ENCODE peak calls at places on chromosome 2, in nine cellular contexts. N is A549, E is HCT116, H is GM12878, F is lower leg skin, C is adrenal gland, V is body of pancreas, D is HepG2, T is ovary. Z is an unnamed sample.

GRCh38 chr2:207385903-207386302 is 143.9 kb upstream of the CREB1 start:
- DNase-seq in N (no peak), E (no peak), H (no peak), F (no peak), C (no peak), V (no peak), D (no peak), T (no peak), Z (no peak)

GRCh38 chr2:147358375-147358774 is 486.5 kb upstream of the ACVR2A start:
- DNase-seq in N (no peak), E (no peak), H (no peak), F (no peak), C (no peak), V (no peak), D (no peak), T (no peak), Z (no peak)

GRCh38 chr2:96241901-96242611 is 23.7 kb downstream of the TMEM127 start:
- DNase-seq in N (no peak), E (no peak), H (peak), F (peak), C (peak), V (no peak), D (no peak), T (no peak), Z (peak)

GRCh38 chr2:10432315-10433181 is 15.6 kb downstream of the ODC1 start:
- DNase-seq in N (no peak), E (no peak), H (no peak), F (no peak), C (no peak), V (peak), D (no peak), T (no peak), Z (peak)

GRCh38 chr2:230268606-230269222 is 43.2 kb downstream of the SP140 start:
- DNase-seq in N (no peak), E (no peak), H (peak), F (no peak), C (no peak), V (no peak), D (no peak), T (no peak), Z (no peak)

GRCh38 chr2:9951272-9951521 is 296 bp upstream of the GRHL1 start:
- DNase-seq in N (no peak), E (no peak), H (no peak), F (peak), C (no peak), V (no peak), D (no peak), T (no peak), Z (no peak)

GRCh38 chr2:231330311-231330710 is 65.2 kb upstream of the B3GNT7 start:
- DNase-seq in N (no peak), E (no peak), H (no peak), F (peak), C (no peak), V (no peak), D (no peak), T (no peak), Z (no peak)

GRCh38 chr2:231683292-231683898 is 24.9 kb upstream of the PTMA start:
- DNase-seq in N (no peak), E (no peak), H (no peak), F (no peak), C (no peak), V (no peak), D (no peak), T (no peak), Z (no peak)

GRCh38 chr2:238119756-238120462 is 18.6 kb upstream of the KLHL30 start:
- DNase-seq in N (no peak), E (no peak), H (no peak), F (no peak), C (no peak), V (peak), D (no peak), T (no peak), Z (peak)

GRCh38 chr2:233980955-233981555 is 63.9 kb downstream of the TRPM8 start:
- DNase-seq in N (no peak), E (no peak), H (no peak), F (peak), C (no peak), V (no peak), D (no peak), T (no peak), Z (no peak)

GRCh38 chr2:168722592-168722991 is 79.8 kb upstream of the NOSTRIN start:
- DNase-seq in N (no peak), E (no peak), H (no peak), F (no peak), C (peak), V (no peak), D (no peak), T (no peak), Z (no peak)

GRCh38 chr2:217788669-217789002 is 214.2 kb downstream of the TNS1 start:
- DNase-seq in N (no peak), E (no peak), H (no peak), F (no peak), C (no peak), V (no peak), D (no peak), T (peak), Z (no peak)

GRCh38 chr2:7053650-7054262 is 136.5 kb downstream of the RNF144A start:
- DNase-seq in N (no peak), E (no peak), H (no peak), F (peak), C (no peak), V (peak), D (no peak), T (no peak), Z (peak)

GRCh38 chr2:69375494-69376353 is 11.3 kb downstream of the GFPT1 start:
- DNase-seq in N (no peak), E (peak), H (no peak), F (no peak), C (no peak), V (no peak), D (no peak), T (no peak), Z (no peak)

GRCh38 chr2:101546376-101547058 is 71.6 kb upstream of the RFX8 start:
- DNase-seq in N (no peak), E (peak), H (no peak), F (no peak), C (no peak), V (no peak), D (no peak), T (no peak), Z (no peak)

GRCh38 chr2:70516596-70516995 is 37.0 kb downstream of the TGFA start:
- DNase-seq in N (peak), E (no peak), H (peak), F (peak), C (peak), V (no peak), D (no peak), T (no peak), Z (no peak)

GRCh38 chr2:78978340-78978739 is 47.2 kb upstream of the REG3G start:
- DNase-seq in N (no peak), E (no peak), H (no peak), F (no peak), C (no peak), V (no peak), D (no peak), T (no peak), Z (no peak)

GRCh38 chr2:105917216-105917615 is 172.5 kb downstream of the NCK2 start:
- DNase-seq in N (no peak), E (no peak), H (no peak), F (no peak), C (no peak), V (no peak), D (no peak), T (no peak), Z (no peak)

GRCh38 chr2:205822578-205822977 is 140.3 kb downstream of the NRP2 start:
- DNase-seq in N (no peak), E (no peak), H (no peak), F (no peak), C (no peak), V (no peak), D (no peak), T (no peak), Z (no peak)

GRCh38 chr2:48572797-48573196 is 42.8 kb downstream of the STON1 start:
- DNase-seq in N (no peak), E (no peak), H (no peak), F (no peak), C (no peak), V (no peak), D (peak), T (no peak), Z (no peak)

GRCh38 chr2:27849558-27849957 is 40.6 kb downstream of the RBKS start:
- DNase-seq in N (no peak), E (no peak), H (no peak), F (no peak), C (no peak), V (no peak), D (no peak), T (no peak), Z (no peak)

GRCh38 chr2:79887747-79888374 is 375.0 kb downstream of the CTNNA2 start:
- DNase-seq in N (peak), E (peak), H (peak), F (no peak), C (peak), V (peak), D (peak), T (no peak), Z (no peak)

GRCh38 chr2:239341840-239342239 is 59.0 kb downstream of the HDAC4 start:
- DNase-seq in N (no peak), E (no peak), H (no peak), F (peak), C (no peak), V (no peak), D (no peak), T (no peak), Z (no peak)

GRCh38 chr2:175815537-175815936 is 186.5 kb downstream of the LNPK start:
- DNase-seq in N (no peak), E (no peak), H (no peak), F (no peak), C (no peak), V (no peak), D (no peak), T (no peak), Z (no peak)

GRCh38 chr2:71796174-71796592 is 342.8 kb downstream of the DYSF start:
- DNase-seq in N (no peak), E (no peak), H (no peak), F (peak), C (no peak), V (no peak), D (no peak), T (no peak), Z (peak)

GRCh38 chr2:101723366-101724112 is 26.0 kb downstream of the MAP4K4 start:
- DNase-seq in N (no peak), E (no peak), H (no peak), F (no peak), C (no peak), V (no peak), D (no peak), T (no peak), Z (no peak)

GRCh38 chr2:3079959-3080948 is 297.4 kb downstream of the EIPR1 start:
- DNase-seq in N (no peak), E (no peak), H (no peak), F (peak), C (no peak), V (no peak), D (no peak), T (no peak), Z (peak)

GRCh38 chr2:86747708-86748627 is 27.9 kb downstream of the RMND5A start:
- DNase-seq in N (no peak), E (peak), H (no peak), F (no peak), C (no peak), V (no peak), D (peak), T (no peak), Z (no peak)

GRCh38 chr2:147045113-147045512 is 799.7 kb upstream of the ACVR2A start:
- DNase-seq in N (no peak), E (peak), H (peak), F (no peak), C (peak), V (peak), D (peak), T (no peak), Z (no peak)

GRCh38 chr2:26712486-26713465 is 20.3 kb downstream of the KCNK3 start:
- DNase-seq in N (no peak), E (no peak), H (no peak), F (no peak), C (peak), V (peak), D (no peak), T (no peak), Z (no peak)

GRCh38 chr2:176463527-176463926 is 194.3 kb downstream of the MTX2 start:
- DNase-seq in N (no peak), E (no peak), H (no peak), F (no peak), C (no peak), V (no peak), D (no peak), T (no peak), Z (no peak)

GRCh38 chr2:167438206-167438605 is 549.9 kb downstream of the XIRP2 start:
- DNase-seq in N (no peak), E (no peak), H (no peak), F (no peak), C (no peak), V (no peak), D (peak), T (no peak), Z (no peak)

GRCh38 chr2:17106418-17106817 is 411.8 kb downstream of the RAD51AP2 start:
- DNase-seq in N (no peak), E (no peak), H (no peak), F (no peak), C (no peak), V (no peak), D (no peak), T (no peak), Z (no peak)

GRCh38 chr2:191612496-191612895 is 65.4 kb upstream of the NABP1 start:
- DNase-seq in N (peak), E (no peak), H (no peak), F (no peak), C (no peak), V (no peak), D (no peak), T (no peak), Z (no peak)

GRCh38 chr2:204401114-204401513 is 144.2 kb upstream of the PARD3B start:
- DNase-seq in N (no peak), E (no peak), H (no peak), F (no peak), C (no peak), V (no peak), D (no peak), T (no peak), Z (no peak)

GRCh38 chr2:74597456-74597855 is 42.9 kb downstream of the DOK1 start:
- DNase-seq in N (no peak), E (no peak), H (no peak), F (no peak), C (no peak), V (no peak), D (no peak), T (no peak), Z (no peak)

GRCh38 chr2:241901500-241902351 is 32.2 kb downstream of the RTP5 start:
- DNase-seq in N (no peak), E (no peak), H (no peak), F (peak), C (no peak), V (peak), D (no peak), T (peak), Z (peak)

DNA sequence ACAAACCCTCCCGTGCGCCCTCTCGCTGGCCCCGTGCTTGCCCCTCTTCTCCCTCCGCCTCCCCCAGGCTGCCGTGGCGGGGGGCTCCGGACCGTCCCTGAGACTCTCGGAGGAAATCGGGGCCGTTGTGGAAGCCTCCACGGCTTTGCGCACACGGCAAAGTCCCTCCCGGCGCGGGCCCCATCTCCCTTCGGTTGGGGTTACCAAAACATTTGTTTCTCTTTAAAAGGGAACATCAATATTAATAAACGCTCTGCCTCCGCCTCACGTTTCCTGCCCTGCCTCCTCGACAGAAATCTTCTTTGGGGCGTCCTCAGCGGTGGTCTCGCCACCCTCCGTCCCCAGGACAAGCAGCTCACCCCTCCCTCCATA is 3.8 kb downstream of the PAX3 start:
- DNase-seq in N (no peak), E (no peak), H (no peak), F (no peak), C (no peak), V (no peak), D (no peak), T (no peak), Z (no peak)
- H3K4me3 ChIP-seq in N (peak), E (no peak), H (no peak), F (no peak), C (peak), V (no peak), D (no peak), T (peak), Z (peak)

GRCh38 chr2:54628957-54629356 is 94.5 kb upstream of the EML6 start:
- DNase-seq in N (no peak), E (no peak), H (no peak), F (no peak), C (no peak), V (no peak), D (no peak), T (no peak), Z (no peak)

GRCh38 chr2:54629390-54629789 is 94.1 kb upstream of the EML6 start:
- DNase-seq in N (no peak), E (no peak), H (no peak), F (no peak), C (no peak), V (no peak), D (no peak), T (no peak), Z (no peak)

GRCh38 chr2:54630841-54631497 is 92.5 kb upstream of the EML6 start:
- DNase-seq in N (no peak), E (no peak), H (no peak), F (no peak), C (no peak), V (peak), D (no peak), T (no peak), Z (no peak)

GRCh38 chr2:54628418-54628817 is 95.0 kb upstream of the EML6 start:
- DNase-seq in N (no peak), E (no peak), H (no peak), F (no peak), C (no peak), V (no peak), D (no peak), T (no peak), Z (no peak)

GRCh38 chr2:54629914-54630609 is 93.4 kb upstream of the EML6 start:
- DNase-seq in N (peak), E (no peak), H (peak), F (no peak), C (peak), V (peak), D (peak), T (no peak), Z (no peak)
- TF ChIP-seq POLR2A in N (no peak), E (no peak), H (no peak), F (no peak), C (no peak), V (peak), D (no peak), T (no peak), Z (no peak)

DNA sequence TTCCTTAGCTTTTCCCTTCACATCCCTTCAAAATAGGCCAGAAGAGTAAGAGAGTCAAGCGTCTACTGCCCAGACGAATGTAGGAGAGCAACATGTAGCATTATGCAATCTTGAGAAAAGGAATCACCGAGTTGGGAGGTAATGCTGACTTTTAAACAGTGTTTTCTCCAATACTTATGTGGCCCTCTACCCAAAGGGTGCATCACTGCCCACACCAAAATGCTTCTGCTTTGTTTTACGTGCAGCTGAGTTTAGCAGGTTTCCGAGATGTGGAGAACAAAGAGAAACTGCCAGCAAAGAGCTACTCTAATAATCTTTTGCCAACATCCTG is 63.4 kb upstream of the ZEB2 start:
- DNase-seq in N (no peak), E (no peak), H (no peak), F (no peak), C (no peak), V (no peak), D (no peak), T (no peak), Z (no peak)
- H3K4me3 ChIP-seq in N (no peak), E (no peak), H (no peak), F (no peak), C (no peak), V (no peak), D (no peak), T (no peak), Z (no peak)

GRCh38 chr2:20449501-20450200 is 2.8 kb downstream of the RHOB start:
- DNase-seq in N (peak), E (no peak), H (no peak), F (peak), C (peak), V (peak), D (peak), T (no peak), Z (no peak)

GRCh38 chr2:20448246-20449046 is 1.6 kb downstream of the RHOB start:
- DNase-seq in N (peak), E (no peak), H (no peak), F (peak), C (no peak), V (peak), D (no peak), T (no peak), Z (peak)

GRCh38 chr2:20446917-20447436 is at the start of gene RHOB:
- DNase-seq in N (peak), E (peak), H (peak), F (peak), C (peak), V (peak), D (peak), T (peak), Z (peak)

GRCh38 chr2:20446280-20446916 is 476 bp upstream of the RHOB start:
- DNase-seq in N (no peak), E (no peak), H (no peak), F (peak), C (no peak), V (peak), D (no peak), T (peak), Z (peak)

GRCh38 chr2:20447437-20448245 is 767 bp downstream of the RHOB start:
- DNase-seq in N (no peak), E (no peak), H (no peak), F (peak), C (peak), V (peak), D (no peak), T (peak), Z (peak)
- TF ChIP-seq POLR2A in N (no peak), E (no peak), H (peak), F (no peak), C (peak), V (no peak), D (peak), T (peak), Z (no peak)

GRCh38 chr2:45778720-45779171 is 127.3 kb downstream of the PRKCE start:
- DNase-seq in N (peak), E (peak), H (peak), F (peak), C (peak), V (peak), D (peak), T (peak), Z (no peak)
- H3K4me3 ChIP-seq in N (no peak), E (no peak), H (no peak), F (no peak), C (no peak), V (no peak), D (peak), T (no peak), Z (no peak)

GRCh38 chr2:15582645-15583340 is 8.9 kb upstream of the DDX1 start:
- DNase-seq in N (no peak), E (no peak), H (no peak), F (no peak), C (no peak), V (no peak), D (no peak), T (no peak), Z (no peak)
- TF ChIP-seq POLR2A in N (no peak), E (no peak), H (no peak), F (no peak), C (no peak), V (no peak), D (no peak), T (no peak), Z (no peak)

GRCh38 chr2:44952143-44952805 is 10.8 kb downstream of the SIX3 start:
- DNase-seq in N (peak), E (peak), H (no peak), F (no peak), C (no peak), V (peak), D (peak), T (no peak), Z (no peak)
- H3K4me3 ChIP-seq in N (peak), E (no peak), H (peak), F (no peak), C (peak), V (no peak), D (peak), T (no peak), Z (peak)